ENCODE peak calls at places on chromosomes 5 and 9, in nine cellular contexts. One of them, this sample, is unnamed.
A peak's percentile ranks its signal among the peaks of the same experiment; 100 is the strongest.

GRCh38 chr5:87541033-87541432 is 128.3 kb upstream of the CCNH start:
- DNase-seq in globus pallidus: peak; percentile 92
- DNase-seq in effector memory CD4-positive, alpha-beta T cell: no peak
- DNase-seq in activated T-cell treated with anti-CD3 and anti-CD28 coated beads, Interleukin-2, amount 50 U/mL, for 4 hours: no peak
- DNase-seq in stomach: no peak
- DNase-seq in activated effector memory CD4-positive, alpha-beta T cell treated with anti-CD3 and anti-CD28 coated beads, Interleukin-2, amount 50 U/mL, for 16 hours: no peak
- DNase-seq in hypothalamus: no peak
- DNase-seq in nucleus accumbens: no peak
- DNase-seq in transverse colon: peak; percentile 36
- DNase-seq in this sample: no peak

GRCh38 chr9:132068604-132069003 is 11.1 kb downstream of the MED27 start:
- DNase-seq in globus pallidus: peak; percentile 93
- DNase-seq in hypothalamus: no peak
- DNase-seq in effector memory CD4-positive, alpha-beta T cell: no peak
- DNase-seq in activated effector memory CD4-positive, alpha-beta T cell treated with anti-CD3 and anti-CD28 coated beads, Interleukin-2, amount 50 U/mL, for 16 hours: no peak
- DNase-seq in transverse colon: no peak
- DNase-seq in activated T-cell treated with anti-CD3 and anti-CD28 coated beads, Interleukin-2, amount 50 U/mL, for 4 hours: no peak
- DNase-seq in stomach: no peak
- DNase-seq in nucleus accumbens: no peak
- DNase-seq in this sample: no peak

GRCh38 chr9:109482391-109482916 is 15.7 kb downstream of the PTPN3 start:
- DNase-seq in hypothalamus: no peak
- DNase-seq in activated effector memory CD4-positive, alpha-beta T cell treated with anti-CD3 and anti-CD28 coated beads, Interleukin-2, amount 50 U/mL, for 16 hours: no peak
- DNase-seq in transverse colon: no peak
- DNase-seq in activated T-cell treated with anti-CD3 and anti-CD28 coated beads, Interleukin-2, amount 50 U/mL, for 4 hours: no peak
- DNase-seq in effector memory CD4-positive, alpha-beta T cell: no peak
- DNase-seq in globus pallidus: no peak
- DNase-seq in nucleus accumbens: no peak
- DNase-seq in stomach: no peak
- DNase-seq in this sample: no peak

GRCh38 chr5:105739732-105740131 is 1931.0 kb downstream of the EFNA5 start:
- DNase-seq in hypothalamus: no peak
- DNase-seq in activated effector memory CD4-positive, alpha-beta T cell treated with anti-CD3 and anti-CD28 coated beads, Interleukin-2, amount 50 U/mL, for 16 hours: no peak
- DNase-seq in nucleus accumbens: no peak
- DNase-seq in globus pallidus: no peak
- DNase-seq in effector memory CD4-positive, alpha-beta T cell: no peak
- DNase-seq in activated T-cell treated with anti-CD3 and anti-CD28 coated beads, Interleukin-2, amount 50 U/mL, for 4 hours: no peak
- DNase-seq in stomach: no peak
- DNase-seq in transverse colon: no peak
- DNase-seq in this sample: no peak

GRCh38 chr5:128052764-128053163 is 30.8 kb upstream of the SLC12A2 start:
- DNase-seq in activated T-cell treated with anti-CD3 and anti-CD28 coated beads, Interleukin-2, amount 50 U/mL, for 4 hours: no peak
- DNase-seq in stomach: no peak
- DNase-seq in hypothalamus: no peak
- DNase-seq in activated effector memory CD4-positive, alpha-beta T cell treated with anti-CD3 and anti-CD28 coated beads, Interleukin-2, amount 50 U/mL, for 16 hours: no peak
- DNase-seq in nucleus accumbens: no peak
- DNase-seq in globus pallidus: no peak
- DNase-seq in transverse colon: no peak
- DNase-seq in effector memory CD4-positive, alpha-beta T cell: no peak
- DNase-seq in this sample: no peak

GRCh38 chr9:81028504-81028903 is 660.8 kb downstream of the TLE1 start:
- DNase-seq in globus pallidus: no peak
- DNase-seq in nucleus accumbens: no peak
- DNase-seq in activated effector memory CD4-positive, alpha-beta T cell treated with anti-CD3 and anti-CD28 coated beads, Interleukin-2, amount 50 U/mL, for 16 hours: no peak
- DNase-seq in effector memory CD4-positive, alpha-beta T cell: no peak
- DNase-seq in hypothalamus: no peak
- DNase-seq in activated T-cell treated with anti-CD3 and anti-CD28 coated beads, Interleukin-2, amount 50 U/mL, for 4 hours: no peak
- DNase-seq in stomach: no peak
- DNase-seq in transverse colon: no peak
- DNase-seq in this sample: no peak

GRCh38 chr9:89549031-89549644 is 51.2 kb upstream of the SEMA4D start:
- DNase-seq in nucleus accumbens: no peak
- DNase-seq in transverse colon: peak; percentile 89
- DNase-seq in hypothalamus: no peak
- DNase-seq in activated T-cell treated with anti-CD3 and anti-CD28 coated beads, Interleukin-2, amount 50 U/mL, for 4 hours: peak; percentile 89
- DNase-seq in effector memory CD4-positive, alpha-beta T cell: peak; percentile 71
- DNase-seq in activated effector memory CD4-positive, alpha-beta T cell treated with anti-CD3 and anti-CD28 coated beads, Interleukin-2, amount 50 U/mL, for 16 hours: peak; percentile 94
- DNase-seq in globus pallidus: peak; percentile 87
- DNase-seq in stomach: peak; percentile 87
- DNase-seq in this sample: no peak

GRCh38 chr5:78985407-78986223 is 505 bp upstream of the ARSB start:
- DNase-seq in hypothalamus: peak; percentile 7
- DNase-seq in stomach: peak; percentile 49
- DNase-seq in nucleus accumbens: no peak
- DNase-seq in transverse colon: peak; percentile 45
- DNase-seq in activated effector memory CD4-positive, alpha-beta T cell treated with anti-CD3 and anti-CD28 coated beads, Interleukin-2, amount 50 U/mL, for 16 hours: peak; percentile 83
- DNase-seq in activated T-cell treated with anti-CD3 and anti-CD28 coated beads, Interleukin-2, amount 50 U/mL, for 4 hours: peak; percentile 34
- DNase-seq in effector memory CD4-positive, alpha-beta T cell: peak; percentile 8
- DNase-seq in globus pallidus: no peak
- DNase-seq in this sample: peak; percentile 74

GRCh38 chr5:14109041-14109747 is 33.9 kb upstream of the TRIO start:
- DNase-seq in globus pallidus: no peak
- DNase-seq in transverse colon: peak; percentile 16
- DNase-seq in hypothalamus: no peak
- DNase-seq in activated effector memory CD4-positive, alpha-beta T cell treated with anti-CD3 and anti-CD28 coated beads, Interleukin-2, amount 50 U/mL, for 16 hours: no peak
- DNase-seq in effector memory CD4-positive, alpha-beta T cell: no peak
- DNase-seq in stomach: peak; percentile 33
- DNase-seq in activated T-cell treated with anti-CD3 and anti-CD28 coated beads, Interleukin-2, amount 50 U/mL, for 4 hours: no peak
- DNase-seq in nucleus accumbens: no peak
- DNase-seq in this sample: peak; percentile 66

GRCh38 chr9:96062051-96062450 is 186.6 kb downstream of the ERCC6L2 start:
- DNase-seq in transverse colon: no peak
- DNase-seq in globus pallidus: no peak
- DNase-seq in activated T-cell treated with anti-CD3 and anti-CD28 coated beads, Interleukin-2, amount 50 U/mL, for 4 hours: no peak
- DNase-seq in effector memory CD4-positive, alpha-beta T cell: no peak
- DNase-seq in activated effector memory CD4-positive, alpha-beta T cell treated with anti-CD3 and anti-CD28 coated beads, Interleukin-2, amount 50 U/mL, for 16 hours: no peak
- DNase-seq in stomach: no peak
- DNase-seq in nucleus accumbens: no peak
- DNase-seq in hypothalamus: no peak
- DNase-seq in this sample: no peak

GRCh38 chr5:34597034-34597433 is 59.1 kb upstream of the RAI14 start:
- DNase-seq in hypothalamus: no peak
- DNase-seq in nucleus accumbens: no peak
- DNase-seq in globus pallidus: no peak
- DNase-seq in activated T-cell treated with anti-CD3 and anti-CD28 coated beads, Interleukin-2, amount 50 U/mL, for 4 hours: no peak
- DNase-seq in activated effector memory CD4-positive, alpha-beta T cell treated with anti-CD3 and anti-CD28 coated beads, Interleukin-2, amount 50 U/mL, for 16 hours: no peak
- DNase-seq in stomach: no peak
- DNase-seq in effector memory CD4-positive, alpha-beta T cell: no peak
- DNase-seq in transverse colon: no peak
- DNase-seq in this sample: no peak

GRCh38 chr5:168471785-168472184 is 14.5 kb upstream of the RARS1 start:
- DNase-seq in activated T-cell treated with anti-CD3 and anti-CD28 coated beads, Interleukin-2, amount 50 U/mL, for 4 hours: no peak
- DNase-seq in globus pallidus: no peak
- DNase-seq in stomach: no peak
- DNase-seq in nucleus accumbens: no peak
- DNase-seq in activated effector memory CD4-positive, alpha-beta T cell treated with anti-CD3 and anti-CD28 coated beads, Interleukin-2, amount 50 U/mL, for 16 hours: no peak
- DNase-seq in hypothalamus: no peak
- DNase-seq in transverse colon: no peak
- DNase-seq in effector memory CD4-positive, alpha-beta T cell: no peak
- DNase-seq in this sample: no peak

GRCh38 chr9:85541876-85542275 is 199.9 kb downstream of the AGTPBP1 start:
- DNase-seq in activated effector memory CD4-positive, alpha-beta T cell treated with anti-CD3 and anti-CD28 coated beads, Interleukin-2, amount 50 U/mL, for 16 hours: no peak
- DNase-seq in hypothalamus: no peak
- DNase-seq in activated T-cell treated with anti-CD3 and anti-CD28 coated beads, Interleukin-2, amount 50 U/mL, for 4 hours: no peak
- DNase-seq in globus pallidus: no peak
- DNase-seq in stomach: no peak
- DNase-seq in effector memory CD4-positive, alpha-beta T cell: no peak
- DNase-seq in transverse colon: no peak
- DNase-seq in nucleus accumbens: no peak
- DNase-seq in this sample: no peak

GRCh38 chr9:94568250-94568889 is 13.5 kb downstream of the PCAT7 start:
- DNase-seq in nucleus accumbens: no peak
- DNase-seq in activated T-cell treated with anti-CD3 and anti-CD28 coated beads, Interleukin-2, amount 50 U/mL, for 4 hours: no peak
- DNase-seq in effector memory CD4-positive, alpha-beta T cell: no peak
- DNase-seq in hypothalamus: no peak
- DNase-seq in transverse colon: no peak
- DNase-seq in activated effector memory CD4-positive, alpha-beta T cell treated with anti-CD3 and anti-CD28 coated beads, Interleukin-2, amount 50 U/mL, for 16 hours: no peak
- DNase-seq in globus pallidus: no peak
- DNase-seq in stomach: no peak
- DNase-seq in this sample: no peak

GRCh38 chr9:114205171-114206015 is 50.1 kb downstream of the COL27A1 start:
- DNase-seq in activated T-cell treated with anti-CD3 and anti-CD28 coated beads, Interleukin-2, amount 50 U/mL, for 4 hours: no peak
- DNase-seq in stomach: no peak
- DNase-seq in effector memory CD4-positive, alpha-beta T cell: no peak
- DNase-seq in transverse colon: no peak
- DNase-seq in activated effector memory CD4-positive, alpha-beta T cell treated with anti-CD3 and anti-CD28 coated beads, Interleukin-2, amount 50 U/mL, for 16 hours: no peak
- DNase-seq in hypothalamus: no peak
- DNase-seq in globus pallidus: peak; percentile 65
- DNase-seq in nucleus accumbens: no peak
- DNase-seq in this sample: no peak

GRCh38 chr5:66742083-66742895 is 146.1 kb downstream of the MAST4 start:
- DNase-seq in activated T-cell treated with anti-CD3 and anti-CD28 coated beads, Interleukin-2, amount 50 U/mL, for 4 hours: no peak
- DNase-seq in activated effector memory CD4-positive, alpha-beta T cell treated with anti-CD3 and anti-CD28 coated beads, Interleukin-2, amount 50 U/mL, for 16 hours: no peak
- DNase-seq in effector memory CD4-positive, alpha-beta T cell: no peak
- DNase-seq in globus pallidus: peak; percentile 16
- DNase-seq in hypothalamus: no peak
- DNase-seq in transverse colon: peak; percentile 17
- DNase-seq in stomach: peak; percentile 31
- DNase-seq in nucleus accumbens: no peak
- DNase-seq in this sample: no peak

GRCh38 chr5:168123853-168124528 is 167.5 kb upstream of the WWC1 start:
- DNase-seq in activated effector memory CD4-positive, alpha-beta T cell treated with anti-CD3 and anti-CD28 coated beads, Interleukin-2, amount 50 U/mL, for 16 hours: no peak
- DNase-seq in effector memory CD4-positive, alpha-beta T cell: no peak
- DNase-seq in hypothalamus: no peak
- DNase-seq in transverse colon: no peak
- DNase-seq in stomach: no peak
- DNase-seq in nucleus accumbens: no peak
- DNase-seq in globus pallidus: no peak
- DNase-seq in activated T-cell treated with anti-CD3 and anti-CD28 coated beads, Interleukin-2, amount 50 U/mL, for 4 hours: no peak
- DNase-seq in this sample: no peak